ENCODE peak calls at places on chromosomes 5 and 9, in nine cellular contexts. T is HEK293T; H is GM12878; B is activated CD4-positive, alpha-beta T cell treated with anti-CD3 and anti-CD28 coated beads, Interleukin-2, amount 50 U/mL, for 24 hours; G is mesenteric fat pad; Y is HT-29; D is cardiac fibroblast; P is CD4-positive, alpha-beta T cell; I is HTR-8/SVneo. J is an unnamed sample.

GRCh38 chr9:92954078-92954861 is 6.9 kb downstream of the FGD3 start:
- DNase-seq in T (no peak), P (peak), G (peak), Y (peak), D (peak), I (no peak), H (peak), B (no peak), J (no peak)

GRCh38 chr5:83472508-83473343 is 1.2 kb downstream of the VCAN start:
- DNase-seq in G (no peak), P (no peak), D (no peak), H (no peak), Y (no peak), I (peak), T (peak), B (no peak), J (no peak)

GRCh38 chr5:168301593-168302388 is 10.3 kb downstream of the WWC1 start:
- DNase-seq in B (no peak), I (peak), H (no peak), G (no peak), P (no peak), T (no peak), Y (peak), D (no peak), J (no peak)

GRCh38 chr5:175710361-175710760 is 52.5 kb downstream of the HRH2 start:
- DNase-seq in H (no peak), D (no peak), B (no peak), G (peak), T (no peak), P (no peak), Y (no peak), I (no peak), J (no peak)

GRCh38 chr9:91810286-91810905 is 139.6 kb downstream of the ROR2 start:
- DNase-seq in P (no peak), D (no peak), Y (no peak), B (no peak), G (peak), H (no peak), T (no peak), I (no peak), J (no peak)

GRCh38 chr9:80797841-80798688 is 891.3 kb downstream of the TLE1 start:
- DNase-seq in B (no peak), Y (no peak), I (no peak), D (no peak), G (no peak), T (no peak), P (no peak), H (no peak), J (no peak)

GRCh38 chr9:21110708-21111576 is 30.7 kb downstream of the IFNW1 start:
- DNase-seq in T (peak), G (no peak), Y (peak), H (peak), P (peak), D (peak), B (no peak), I (peak), J (peak)

GRCh38 chr9:96417051-96417586 is 1.1 kb downstream of the ZNF367 start:
- DNase-seq in B (peak), P (peak), I (peak), G (peak), H (peak), T (peak), D (peak), Y (peak), J (peak)

GRCh38 chr5:111999286-111999685 is 242.3 kb upstream of the NREP start:
- DNase-seq in P (no peak), H (no peak), B (no peak), D (peak), G (no peak), T (no peak), I (no peak), Y (no peak), J (no peak)

GRCh38 chr9:123360161-123361085 is 4.4 kb downstream of the CRB2 start:
- DNase-seq in B (no peak), T (peak), I (no peak), H (no peak), D (no peak), P (no peak), G (no peak), Y (peak), J (peak)

GRCh38 chr5:97142521-97143254 is at the start of gene LIX1:
- DNase-seq in P (no peak), G (no peak), Y (peak), B (no peak), H (no peak), I (peak), T (peak), D (peak), J (peak)